ENCODE peak calls at places on chromosome 19, in ten cellular contexts. W is AG10803, A is esophagus squamous epithelium, C is AG04449, O is astrocyte of the spinal cord, X is thoracic aorta, Y is spleen, B is colonic mucosa, E is dorsolateral prefrontal cortex, F is Peyer's patch. D is an unnamed sample.
A peak's percentile ranks its signal among the peaks of the same experiment; 100 is the strongest.

GRCh38 chr19:48424694-48425219 is 21.0 kb upstream of the GRWD1 start:
- DNase-seq in W (peak; percentile 38), A (no peak), C (no peak), O (peak; percentile 67), X (no peak), Y (no peak), B (no peak), E (no peak), F (no peak), D (no peak)

GRCh38 chr19:47545061-47545948 is 27.6 kb downstream of the ZNF541 start:
- DNase-seq in W (no peak), A (no peak), C (no peak), O (no peak), X (no peak), Y (no peak), B (no peak), E (no peak), F (no peak), D (no peak)

GRCh38 chr19:29800086-29800825 is 11.5 kb upstream of the CCNE1 start:
- DNase-seq in W (no peak), A (no peak), C (no peak), O (no peak), X (no peak), Y (peak; percentile 29), B (no peak), E (no peak), F (no peak), D (no peak)

GRCh38 chr19:15337202-15337601 is 4.9 kb upstream of the BRD4 start:
- DNase-seq in W (peak; percentile 70), A (no peak), C (no peak), O (peak; percentile 58), X (no peak), Y (peak; percentile 23), B (no peak), E (no peak), F (no peak), D (no peak)

GRCh38 chr19:873084-874019 is 13.9 kb downstream of the CFD start:
- DNase-seq in W (peak; percentile 72), A (peak; percentile 56), C (no peak), O (no peak), X (no peak), Y (peak; percentile 90), B (peak; percentile 74), E (no peak), F (no peak), D (no peak)

GRCh38 chr19:11848200-11848593 is 329 bp upstream of the ZNF439 start:
- DNase-seq in W (no peak), A (no peak), C (no peak), O (no peak), X (no peak), Y (peak; percentile 73), B (no peak), E (no peak), F (no peak), D (no peak)

GRCh38 chr19:46076951-46077814 is 36.4 kb upstream of the IGFL4 start:
- DNase-seq in W (peak; percentile 73), A (no peak), C (peak; percentile 9), O (peak; percentile 85), X (no peak), Y (no peak), B (peak; percentile 68), E (peak; percentile 75), F (no peak), D (peak; percentile 63)

GRCh38 chr19:21221653-21222052 is 79.8 kb downstream of the ZNF431 start:
- DNase-seq in W (peak; percentile 34), A (no peak), C (no peak), O (no peak), X (no peak), Y (no peak), B (no peak), E (no peak), F (no peak), D (no peak)

GRCh38 chr19:17156296-17156946 is 58.7 kb upstream of the USE1 start:
- DNase-seq in W (no peak), A (no peak), C (no peak), O (no peak), X (no peak), Y (no peak), B (no peak), E (no peak), F (no peak), D (no peak)

GRCh38 chr19:2986951-2987491 is 9.7 kb downstream of the TLE6 start:
- DNase-seq in W (no peak), A (no peak), C (no peak), O (no peak), X (no peak), Y (no peak), B (no peak), E (no peak), F (no peak), D (no peak)

GRCh38 chr19:20078696-20079095 is 896 bp downstream of the ZNF90 start:
- DNase-seq in W (peak; percentile 16), A (no peak), C (no peak), O (peak; percentile 24), X (no peak), Y (peak; percentile 74), B (peak; percentile 53), E (no peak), F (no peak), D (no peak)

GRCh38 chr19:32811151-32811550 is 58.4 kb downstream of the SLC7A9 start:
- DNase-seq in W (no peak), A (no peak), C (no peak), O (no peak), X (no peak), Y (no peak), B (no peak), E (no peak), F (peak; percentile 10), D (no peak)
- TF ChIP-seq CTCF in W (no peak), A (no peak), C (no peak), O (no peak), X (no peak), Y (no peak), B (no peak), E (no peak), F (no peak), D (no peak)

GRCh38 chr19:58555369-58555885 is 522 bp upstream of the CHMP2A start:
- DNase-seq in W (no peak), A (no peak), C (no peak), O (no peak), X (no peak), Y (no peak), B (peak; percentile 29), E (no peak), F (no peak), D (no peak)

GRCh38 chr19:58557253-58558065 is 952 bp downstream of the UBE2M start:
- DNase-seq in W (no peak), A (no peak), C (no peak), O (no peak), X (no peak), Y (peak; percentile 78), B (peak; percentile 24), E (no peak), F (no peak), D (no peak)

GRCh38 chr19:58558066-58558622 is at the start of gene UBE2M:
- DNase-seq in W (peak; percentile 51), A (no peak), C (no peak), O (peak; percentile 35), X (no peak), Y (peak; percentile 95), B (peak; percentile 59), E (no peak), F (peak; percentile 48), D (no peak)

GRCh38 chr19:58555920-58556632 is 1.2 kb upstream of the CHMP2A start:
- DNase-seq in W (no peak), A (no peak), C (no peak), O (no peak), X (no peak), Y (peak; percentile 84), B (peak; percentile 31), E (no peak), F (no peak), D (no peak)

DNA sequence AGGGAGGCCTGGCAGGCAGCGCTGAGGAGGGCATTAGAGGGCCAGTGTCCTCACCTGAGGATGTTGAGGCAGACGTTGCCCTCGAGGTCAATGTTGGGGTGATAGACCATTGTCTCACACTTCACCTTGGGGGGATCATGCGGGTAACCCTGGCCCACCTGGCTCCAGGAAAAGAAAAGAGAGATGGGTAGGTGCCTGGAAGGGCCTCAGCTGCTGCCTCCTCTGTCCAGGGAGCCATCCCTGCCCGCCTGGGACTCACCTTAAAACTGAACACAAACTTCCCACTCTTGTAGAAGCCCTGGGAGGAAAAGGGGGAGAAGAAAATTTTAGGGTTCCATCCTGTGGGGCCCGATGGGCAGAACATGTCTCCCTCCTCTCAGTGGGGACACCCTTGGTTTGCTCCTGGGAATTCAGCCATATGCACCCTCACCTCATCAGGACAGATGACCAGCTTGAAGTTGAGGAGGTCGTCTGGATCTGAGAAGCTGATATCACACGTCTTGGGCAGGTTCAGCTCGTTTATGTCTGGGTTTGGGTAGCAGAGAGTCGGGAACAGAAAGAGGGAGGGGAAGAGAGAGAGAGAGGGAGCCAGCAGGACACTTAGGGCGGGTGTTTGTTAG is 1.7 kb downstream of the UBE2M start:
- DNase-seq in W (no peak), A (no peak), C (no peak), O (no peak), X (no peak), Y (peak; percentile 69), B (peak; percentile 22), E (no peak), F (no peak), D (no peak)
- H3K4me3 ChIP-seq in W (peak overlapping the region; percentile 92), A (peak overlapping the region; percentile 92), C (peak overlapping the region; percentile 97), O (peak overlapping the region; percentile 100), X (peak overlapping the region; percentile 95), Y (peak overlapping the region; percentile 90), B (peak overlapping the region; percentile 64), E (no peak overlapping the region), F (peak overlapping the region; percentile 72), D (peak overlapping the region; percentile 80)

GRCh38 chr19:10502524-10503001 is 593 bp downstream of the KEAP1 start:
- DNase-seq in W (peak; percentile 90), A (peak; percentile 57), C (no peak), O (peak; percentile 89), X (peak; percentile 83), Y (peak; percentile 98), B (peak; percentile 92), E (peak; percentile 87), F (peak; percentile 89), D (peak; percentile 56)
- TF ChIP-seq CTCF in W (no peak), A (peak; percentile 4), C (no peak), O (no peak), X (no peak), Y (peak; percentile 15), B (no peak), E (peak; percentile 41), F (no peak), D (no peak)

DNA sequence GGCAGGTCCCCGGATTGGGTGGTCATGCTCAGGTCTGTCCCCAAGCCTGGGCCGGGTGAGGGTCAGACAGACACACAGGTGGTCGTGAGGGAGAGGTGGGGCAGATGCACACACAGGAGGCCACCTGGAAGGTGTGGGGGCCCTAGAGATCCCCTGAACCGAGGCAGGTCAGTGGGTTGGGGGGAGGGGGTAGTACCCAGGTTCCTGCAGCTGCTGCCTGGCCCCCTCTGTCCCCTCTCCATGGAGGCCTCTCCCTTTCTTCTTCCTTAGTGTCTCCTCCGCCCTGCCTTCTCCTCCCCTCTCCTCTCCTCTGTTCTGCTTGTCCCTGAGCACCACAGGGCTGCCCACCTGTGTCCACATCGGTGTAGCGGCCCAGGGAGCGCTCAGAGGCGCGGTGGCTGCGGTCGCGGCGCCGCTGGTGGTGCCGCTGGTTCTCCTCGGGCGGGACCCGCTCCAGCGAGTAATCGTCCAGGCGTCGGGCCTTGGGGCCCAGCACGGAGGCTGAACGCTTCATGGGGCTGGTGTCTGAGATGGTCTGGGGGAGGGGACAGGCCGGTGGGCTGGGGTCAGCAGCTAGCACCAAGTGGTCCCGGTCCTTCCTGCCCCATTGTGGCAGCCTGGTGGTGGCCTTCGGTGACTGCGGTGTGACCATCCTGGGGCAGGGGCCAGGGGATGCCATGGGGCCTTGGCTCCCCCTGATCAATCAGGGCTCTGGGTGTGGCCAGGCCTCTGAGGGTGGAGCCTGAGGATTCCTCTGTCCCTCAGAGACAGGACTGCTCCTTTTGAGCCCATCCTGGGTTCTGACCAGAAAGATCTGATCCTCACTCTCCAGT is 59.0 kb downstream of the IER2 start:
- DNase-seq in W (no peak), A (no peak), C (no peak), O (no peak), X (no peak), Y (peak; percentile 85), B (no peak), E (no peak), F (peak; percentile 33), D (no peak)
- H3K4me3 ChIP-seq in W (no peak overlapping the region), A (peak overlapping the region; percentile 55), C (no peak overlapping the region), O (no peak overlapping the region), X (peak overlapping the region; percentile 83), Y (peak overlapping the region; percentile 76), B (no peak overlapping the region), E (no peak overlapping the region), F (peak overlapping the region; percentile 52), D (no peak overlapping the region)

D was measured in HFF-Myc.